ENCODE peak calls at places on chromosomes 13 and 19, in seven cellular contexts. One of them, this sample, is unnamed.

GRCh38 chr13:113095146-113096051 is 10.2 kb upstream of the F7 start:
- DNase-seq in Calu3: no peak
- DNase-seq in Peyer's patch: no peak
- DNase-seq in transverse colon: no peak
- DNase-seq in osteoblast: no peak
- DNase-seq in K562: no peak
- DNase-seq in A549: no peak
- DNase-seq in this sample: no peak

GRCh38 chr19:52148256-52148655 is 8.5 kb upstream of the ZNF616 start:
- DNase-seq in Calu3: no peak
- DNase-seq in Peyer's patch: no peak
- DNase-seq in transverse colon: no peak
- DNase-seq in osteoblast: no peak
- DNase-seq in K562: no peak
- DNase-seq in A549: no peak
- DNase-seq in this sample: no peak

GRCh38 chr13:99542788-99543406 is 41.6 kb downstream of the TM9SF2 start:
- DNase-seq in Calu3: no peak
- DNase-seq in Peyer's patch: no peak
- DNase-seq in transverse colon: peak; percentile 17
- DNase-seq in osteoblast: no peak
- DNase-seq in K562: no peak
- DNase-seq in A549: no peak
- DNase-seq in this sample: no peak

GRCh38 chr19:13007292-13008045 is 12.2 kb downstream of the NFIX start:
- DNase-seq in Calu3: no peak
- DNase-seq in Peyer's patch: no peak
- DNase-seq in transverse colon: no peak
- DNase-seq in osteoblast: no peak
- DNase-seq in K562: no peak
- DNase-seq in A549: no peak
- DNase-seq in this sample: no peak

GRCh38 chr13:33639640-33640080 is 178.3 kb upstream of the RFC3 start:
- DNase-seq in Calu3: no peak
- DNase-seq in Peyer's patch: no peak
- DNase-seq in transverse colon: no peak
- DNase-seq in osteoblast: no peak
- DNase-seq in K562: no peak
- DNase-seq in A549: no peak
- DNase-seq in this sample: no peak

GRCh38 chr19:58305065-58305931 is at the start of gene ERVK3-1:
- DNase-seq in Calu3: peak; percentile 96
- DNase-seq in Peyer's patch: peak; percentile 96
- DNase-seq in transverse colon: peak; percentile 95
- DNase-seq in osteoblast: peak; percentile 98
- DNase-seq in K562: peak; percentile 90
- DNase-seq in A549: peak; percentile 99
- DNase-seq in this sample: peak; percentile 91

GRCh38 chr13:65217459-65217858 is 2012.7 kb downstream of the PCDH9 start:
- DNase-seq in Calu3: no peak
- DNase-seq in Peyer's patch: no peak
- DNase-seq in transverse colon: no peak
- DNase-seq in osteoblast: no peak
- DNase-seq in K562: no peak
- DNase-seq in A549: no peak
- DNase-seq in this sample: no peak

GRCh38 chr19:15456871-15457700 is 7.3 kb downstream of the RASAL3 start:
- DNase-seq in Calu3: peak; percentile 45
- DNase-seq in Peyer's patch: no peak
- DNase-seq in transverse colon: no peak
- DNase-seq in osteoblast: peak; percentile 90
- DNase-seq in K562: peak; percentile 70
- DNase-seq in A549: peak; percentile 30
- DNase-seq in this sample: no peak

GRCh38 chr13:28470286-28470685 is 24.6 kb downstream of the FLT1 start:
- DNase-seq in Calu3: no peak
- DNase-seq in Peyer's patch: no peak
- DNase-seq in transverse colon: no peak
- DNase-seq in osteoblast: no peak
- DNase-seq in K562: no peak
- DNase-seq in A549: no peak
- DNase-seq in this sample: no peak

GRCh38 chr19:17889609-17890214 is 18.0 kb downstream of the SLC5A5 start:
- DNase-seq in Calu3: peak; percentile 29
- DNase-seq in Peyer's patch: no peak
- DNase-seq in transverse colon: no peak
- DNase-seq in osteoblast: peak; percentile 97
- DNase-seq in K562: peak; percentile 48
- DNase-seq in A549: no peak
- DNase-seq in this sample: peak; percentile 69

GRCh38 chr19:31272707-31273106 is 76.5 kb downstream of the TSHZ3 start:
- DNase-seq in Calu3: no peak
- DNase-seq in Peyer's patch: peak; percentile 12
- DNase-seq in transverse colon: no peak
- DNase-seq in osteoblast: no peak
- DNase-seq in K562: no peak
- DNase-seq in A549: no peak
- DNase-seq in this sample: no peak

GRCh38 chr19:45340899-45341453 is 426 bp downstream of the KLC3 start:
- DNase-seq in Calu3: peak; percentile 31
- DNase-seq in Peyer's patch: no peak
- DNase-seq in transverse colon: no peak
- DNase-seq in osteoblast: peak; percentile 86
- DNase-seq in K562: no peak
- DNase-seq in A549: no peak
- DNase-seq in this sample: no peak

GRCh38 chr19:8373867-8374813 is 10.2 kb downstream of the ANGPTL4 start:
- DNase-seq in Calu3: no peak
- DNase-seq in Peyer's patch: peak; percentile 60
- DNase-seq in transverse colon: peak; percentile 56
- DNase-seq in osteoblast: peak; percentile 68
- DNase-seq in K562: peak; percentile 45
- DNase-seq in A549: peak; percentile 68
- DNase-seq in this sample: no peak

GRCh38 chr13:44103721-44104490 is 224.2 kb downstream of the LACC1 start:
- DNase-seq in Calu3: no peak
- DNase-seq in Peyer's patch: no peak
- DNase-seq in transverse colon: peak; percentile 29
- DNase-seq in osteoblast: no peak
- DNase-seq in K562: no peak
- DNase-seq in A549: no peak
- DNase-seq in this sample: no peak

GRCh38 chr13:30107536-30108136 is 199.7 kb downstream of the KATNAL1 start:
- DNase-seq in Calu3: no peak
- DNase-seq in Peyer's patch: no peak
- DNase-seq in transverse colon: peak; percentile 17
- DNase-seq in osteoblast: no peak
- DNase-seq in K562: no peak
- DNase-seq in A549: peak; percentile 8
- DNase-seq in this sample: no peak

GRCh38 chr13:40466271-40466670 is 200.2 kb downstream of the FOXO1 start:
- DNase-seq in Calu3: no peak
- DNase-seq in Peyer's patch: no peak
- DNase-seq in transverse colon: no peak
- DNase-seq in osteoblast: no peak
- DNase-seq in K562: no peak
- DNase-seq in A549: no peak
- DNase-seq in this sample: no peak

GRCh38 chr19:17513801-17514200 is 2.4 kb downstream of the PGLS start:
- DNase-seq in Calu3: no peak
- DNase-seq in Peyer's patch: no peak
- DNase-seq in transverse colon: no peak
- DNase-seq in osteoblast: peak; percentile 84
- DNase-seq in K562: no peak
- DNase-seq in A549: no peak
- DNase-seq in this sample: no peak

DNA sequence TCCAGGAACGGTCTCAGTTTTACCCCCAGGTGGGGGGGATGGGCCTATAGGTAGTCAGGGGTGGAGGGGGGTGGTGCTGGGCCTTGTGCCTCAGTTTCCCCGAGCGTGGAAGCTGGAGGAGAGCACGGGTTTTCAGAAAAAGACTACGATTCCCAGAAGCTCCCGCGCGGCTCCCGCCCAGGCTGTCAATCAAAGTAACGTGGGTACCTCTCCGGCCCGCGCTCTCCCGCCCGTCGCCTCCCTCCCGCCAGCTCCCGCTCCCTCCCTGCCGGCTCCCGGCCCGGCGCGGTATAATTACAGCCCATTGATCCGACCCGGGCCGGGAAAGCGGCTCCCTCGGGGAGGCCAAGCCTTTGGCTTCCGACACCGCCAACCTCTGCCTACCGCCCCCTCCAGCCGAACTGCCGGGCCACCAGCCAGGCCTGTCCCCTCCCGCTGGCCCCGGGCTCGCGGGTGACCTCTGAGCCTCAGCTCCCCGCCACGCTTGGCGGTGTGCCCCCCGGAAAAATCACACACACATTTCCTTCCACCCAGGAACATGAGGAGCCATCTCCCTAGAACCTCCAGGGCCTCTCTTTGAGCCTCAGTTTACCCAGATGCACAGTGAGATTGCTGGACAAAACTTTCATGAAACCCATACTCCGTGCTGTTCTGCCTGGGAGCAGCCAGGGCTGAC is 7.2 kb upstream of the TLE2 start:
- DNase-seq in Calu3: peak; percentile 88
- DNase-seq in Peyer's patch: peak; percentile 94
- DNase-seq in transverse colon: peak; percentile 96
- DNase-seq in osteoblast: peak; percentile 98
- DNase-seq in K562: peak; percentile 79
- DNase-seq in A549: peak; percentile 90
- DNase-seq in this sample: peak; percentile 93
- TF ChIP-seq CTCF in Calu3: no peak
- TF ChIP-seq CTCF in Peyer's patch: no peak
- TF ChIP-seq CTCF in transverse colon: no peak
- TF ChIP-seq CTCF in osteoblast: no peak
- TF ChIP-seq CTCF in K562: no peak
- TF ChIP-seq CTCF in A549: no peak
- TF ChIP-seq CTCF in this sample: no peak

GRCh38 chr13:48874165-48874564 is 101.5 kb upstream of the FNDC3A start:
- DNase-seq in Calu3: no peak
- DNase-seq in Peyer's patch: no peak
- DNase-seq in transverse colon: no peak
- DNase-seq in osteoblast: no peak
- DNase-seq in K562: no peak
- DNase-seq in A549: no peak
- DNase-seq in this sample: no peak

GRCh38 chr13:48873081-48873480 is 102.6 kb upstream of the FNDC3A start:
- DNase-seq in Calu3: no peak
- DNase-seq in Peyer's patch: no peak
- DNase-seq in transverse colon: no peak
- DNase-seq in osteoblast: no peak
- DNase-seq in K562: no peak
- DNase-seq in A549: no peak
- DNase-seq in this sample: no peak

GRCh38 chr13:48875071-48875470 is 100.6 kb upstream of the FNDC3A start:
- DNase-seq in Calu3: no peak
- DNase-seq in Peyer's patch: no peak
- DNase-seq in transverse colon: no peak
- DNase-seq in osteoblast: no peak
- DNase-seq in K562: no peak
- DNase-seq in A549: no peak
- DNase-seq in this sample: no peak

GRCh38 chr13:48876289-48876688 is 99.4 kb upstream of the FNDC3A start:
- DNase-seq in Calu3: no peak
- DNase-seq in Peyer's patch: no peak
- DNase-seq in transverse colon: no peak
- DNase-seq in osteoblast: no peak
- DNase-seq in K562: no peak
- DNase-seq in A549: no peak
- DNase-seq in this sample: no peak

DNA sequence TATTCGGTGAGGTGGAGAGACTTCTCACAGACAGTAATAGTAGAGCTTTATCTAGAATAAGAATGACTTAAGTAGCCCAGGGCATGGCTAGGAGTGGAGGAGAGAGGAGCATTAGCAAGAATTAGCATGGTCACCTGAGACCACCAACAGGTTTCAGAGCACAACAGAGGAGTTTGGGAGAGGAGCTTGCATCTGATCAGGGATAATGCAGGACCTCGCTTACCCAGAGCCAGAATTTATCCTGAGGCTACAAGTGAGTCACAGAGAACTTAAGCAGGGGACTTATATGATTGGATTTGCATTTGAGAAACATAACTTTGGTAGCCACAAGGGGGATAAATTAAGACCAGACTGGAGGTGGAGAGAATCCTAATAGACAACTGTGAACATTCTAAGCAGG is 102.1 kb upstream of the FNDC3A start:
- DNase-seq in Calu3: no peak
- DNase-seq in Peyer's patch: no peak
- DNase-seq in transverse colon: no peak
- DNase-seq in osteoblast: no peak
- DNase-seq in K562: no peak
- DNase-seq in A549: peak; percentile 4
- DNase-seq in this sample: no peak
- TF ChIP-seq CTCF in Calu3: no peak
- TF ChIP-seq CTCF in Peyer's patch: peak; percentile 4
- TF ChIP-seq CTCF in transverse colon: no peak
- TF ChIP-seq CTCF in osteoblast: peak; percentile 33
- TF ChIP-seq CTCF in K562: no peak
- TF ChIP-seq CTCF in A549: no peak
- TF ChIP-seq CTCF in this sample: no peak

GRCh38 chr19:5823579-5824281 is 15.8 kb downstream of the FUT6 start:
- DNase-seq in Calu3: peak; percentile 46
- DNase-seq in Peyer's patch: no peak
- DNase-seq in transverse colon: peak; percentile 54
- DNase-seq in osteoblast: peak; percentile 78
- DNase-seq in K562: peak; percentile 53
- DNase-seq in A549: peak; percentile 66
- DNase-seq in this sample: no peak
- TF ChIP-seq CTCF in Calu3: peak; percentile 17
- TF ChIP-seq CTCF in Peyer's patch: peak; percentile 28
- TF ChIP-seq CTCF in transverse colon: no peak
- TF ChIP-seq CTCF in osteoblast: peak; percentile 14
- TF ChIP-seq CTCF in K562: peak; percentile 73
- TF ChIP-seq CTCF in A549: peak; percentile 51
- TF ChIP-seq CTCF in this sample: no peak

GRCh38 chr19:10551698-10552301 is 8.1 kb downstream of the ATG4D start:
- DNase-seq in Calu3: peak; percentile 20
- DNase-seq in Peyer's patch: no peak
- DNase-seq in transverse colon: peak; percentile 46
- DNase-seq in osteoblast: peak; percentile 91
- DNase-seq in K562: no peak
- DNase-seq in A549: peak; percentile 72
- DNase-seq in this sample: no peak
- TF ChIP-seq CTCF in Calu3: no peak
- TF ChIP-seq CTCF in Peyer's patch: peak; percentile 33
- TF ChIP-seq CTCF in transverse colon: no peak
- TF ChIP-seq CTCF in osteoblast: peak; percentile 14
- TF ChIP-seq CTCF in K562: no peak
- TF ChIP-seq CTCF in A549: no peak
- TF ChIP-seq CTCF in this sample: no peak

GRCh38 chr13:67841071-67841470 is 610.9 kb upstream of the PCDH9 start:
- DNase-seq in Calu3: no peak
- DNase-seq in Peyer's patch: no peak
- DNase-seq in transverse colon: no peak
- DNase-seq in osteoblast: no peak
- DNase-seq in K562: no peak
- DNase-seq in A549: no peak
- DNase-seq in this sample: no peak
- TF ChIP-seq CTCF in Calu3: no peak
- TF ChIP-seq CTCF in Peyer's patch: no peak
- TF ChIP-seq CTCF in transverse colon: no peak
- TF ChIP-seq CTCF in osteoblast: no peak
- TF ChIP-seq CTCF in K562: peak; percentile 16
- TF ChIP-seq CTCF in A549: no peak
- TF ChIP-seq CTCF in this sample: no peak

This sample was measured in endothelial cell.